ENCODE peak calls at places on chromosome 6, in five cellular contexts. One of them, this sample, is unnamed.

GRCh38 chr6:145345094-145345493 is 390.2 kb downstream of the EPM2A start:
- DNase-seq in omental fat pad: no peak
- DNase-seq in AG09309: no peak
- DNase-seq in CD4-positive, alpha-beta T cell: no peak
- DNase-seq in fibroblast of the aortic adventitia: no peak
- DNase-seq in this sample: no peak

GRCh38 chr6:165723326-165723725 is 60.3 kb upstream of the PDE10A start:
- DNase-seq in AG09309: no peak
- DNase-seq in omental fat pad: no peak
- DNase-seq in CD4-positive, alpha-beta T cell: no peak
- DNase-seq in fibroblast of the aortic adventitia: no peak
- DNase-seq in this sample: no peak

GRCh38 chr6:105667061-105667460 is 264.2 kb upstream of the PREP start:
- DNase-seq in AG09309: no peak
- DNase-seq in fibroblast of the aortic adventitia: no peak
- DNase-seq in omental fat pad: no peak
- DNase-seq in CD4-positive, alpha-beta T cell: no peak
- DNase-seq in this sample: no peak

GRCh38 chr6:161238076-161238869 is 35.6 kb downstream of the AGPAT4 start:
- DNase-seq in fibroblast of the aortic adventitia: peak; percentile 73
- DNase-seq in CD4-positive, alpha-beta T cell: no peak
- DNase-seq in omental fat pad: no peak
- DNase-seq in AG09309: peak; percentile 44
- DNase-seq in this sample: no peak

GRCh38 chr6:44253307-44254101 is 3.8 kb downstream of the SLC35B2 start:
- DNase-seq in CD4-positive, alpha-beta T cell: peak; percentile 41
- DNase-seq in AG09309: no peak
- DNase-seq in omental fat pad: no peak
- DNase-seq in fibroblast of the aortic adventitia: no peak
- DNase-seq in this sample: no peak

GRCh38 chr6:158154816-158155215 is 13.2 kb downstream of the SERAC1 start:
- DNase-seq in AG09309: no peak
- DNase-seq in CD4-positive, alpha-beta T cell: no peak
- DNase-seq in fibroblast of the aortic adventitia: no peak
- DNase-seq in omental fat pad: no peak
- DNase-seq in this sample: no peak

GRCh38 chr6:22929228-22929627 is 359.9 kb downstream of the HDGFL1 start:
- DNase-seq in CD4-positive, alpha-beta T cell: no peak
- DNase-seq in omental fat pad: no peak
- DNase-seq in AG09309: no peak
- DNase-seq in fibroblast of the aortic adventitia: peak; percentile 5
- DNase-seq in this sample: no peak

GRCh38 chr6:56699066-56699654 is 56.5 kb upstream of the DST start:
- DNase-seq in CD4-positive, alpha-beta T cell: no peak
- DNase-seq in omental fat pad: no peak
- DNase-seq in fibroblast of the aortic adventitia: peak; percentile 70
- DNase-seq in AG09309: no peak
- DNase-seq in this sample: no peak

GRCh38 chr6:27019651-27020552 is 227.6 kb upstream of the PRSS16 start:
- DNase-seq in CD4-positive, alpha-beta T cell: peak; percentile 4
- DNase-seq in omental fat pad: peak; percentile 41
- DNase-seq in fibroblast of the aortic adventitia: peak; percentile 94
- DNase-seq in AG09309: peak; percentile 47
- DNase-seq in this sample: peak; percentile 29

GRCh38 chr6:30311669-30312068 is 15.1 kb upstream of the TRIM39 start:
- DNase-seq in fibroblast of the aortic adventitia: no peak
- DNase-seq in AG09309: no peak
- DNase-seq in omental fat pad: no peak
- DNase-seq in CD4-positive, alpha-beta T cell: no peak
- DNase-seq in this sample: no peak

GRCh38 chr6:157471895-157472686 is 91.1 kb downstream of the ZDHHC14 start:
- DNase-seq in CD4-positive, alpha-beta T cell: no peak
- DNase-seq in omental fat pad: no peak
- DNase-seq in AG09309: no peak
- DNase-seq in fibroblast of the aortic adventitia: no peak
- DNase-seq in this sample: no peak

GRCh38 chr6:165365371-165365770 is 56.0 kb upstream of the C6orf118 start:
- DNase-seq in fibroblast of the aortic adventitia: no peak
- DNase-seq in AG09309: no peak
- DNase-seq in omental fat pad: no peak
- DNase-seq in CD4-positive, alpha-beta T cell: no peak
- DNase-seq in this sample: no peak

GRCh38 chr6:10535198-10535597 is 14.0 kb downstream of the GCNT2 start:
- DNase-seq in omental fat pad: no peak
- DNase-seq in fibroblast of the aortic adventitia: no peak
- DNase-seq in AG09309: no peak
- DNase-seq in CD4-positive, alpha-beta T cell: no peak
- DNase-seq in this sample: no peak

GRCh38 chr6:82589509-82590206 is 226.0 kb downstream of the TPBG start:
- DNase-seq in AG09309: peak; percentile 73
- DNase-seq in CD4-positive, alpha-beta T cell: no peak
- DNase-seq in omental fat pad: no peak
- DNase-seq in fibroblast of the aortic adventitia: peak; percentile 68
- DNase-seq in this sample: no peak
- TF ChIP-seq CTCF in AG09309: peak; percentile 35
- TF ChIP-seq CTCF in CD4-positive, alpha-beta T cell: no peak
- TF ChIP-seq CTCF in omental fat pad: no peak
- TF ChIP-seq CTCF in fibroblast of the aortic adventitia: peak; percentile 32
- TF ChIP-seq CTCF in this sample: peak; percentile 15

DNA sequence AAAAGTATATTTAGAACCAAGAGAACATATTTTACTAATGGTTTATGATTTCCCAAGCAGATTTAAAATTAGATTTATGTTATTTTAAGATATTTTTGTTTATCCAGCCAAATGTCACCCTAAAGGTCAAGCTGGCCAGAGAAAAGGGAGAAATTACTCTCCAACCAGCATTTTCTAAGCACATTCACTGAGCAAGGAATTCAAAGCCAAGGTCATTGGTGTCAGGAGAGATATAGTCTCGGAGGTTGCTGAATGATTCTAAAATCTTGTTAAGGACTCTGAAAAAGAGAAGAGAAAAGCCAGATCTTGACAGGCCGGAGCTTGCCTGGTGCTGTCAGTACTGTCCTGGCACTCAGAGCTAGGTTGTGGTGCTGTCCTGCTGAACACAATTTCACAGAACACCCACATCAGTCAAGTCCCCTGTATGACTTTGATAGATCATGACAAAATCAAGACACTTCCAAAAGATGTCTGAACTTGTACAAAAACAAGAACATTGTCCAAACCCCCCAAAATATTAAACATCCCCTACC is 222.3 kb upstream of the SMLR1 start:
- DNase-seq in omental fat pad: no peak
- DNase-seq in AG09309: no peak
- DNase-seq in fibroblast of the aortic adventitia: no peak
- DNase-seq in CD4-positive, alpha-beta T cell: no peak
- DNase-seq in this sample: no peak
- TF ChIP-seq CTCF in omental fat pad: no peak
- TF ChIP-seq CTCF in AG09309: no peak
- TF ChIP-seq CTCF in fibroblast of the aortic adventitia: no peak
- TF ChIP-seq CTCF in CD4-positive, alpha-beta T cell: no peak
- TF ChIP-seq CTCF in this sample: no peak

GRCh38 chr6:116393430-116393829 is 22.7 kb downstream of the DSE start:
- DNase-seq in fibroblast of the aortic adventitia: no peak
- DNase-seq in omental fat pad: no peak
- DNase-seq in AG09309: no peak
- DNase-seq in CD4-positive, alpha-beta T cell: no peak
- DNase-seq in this sample: no peak
- TF ChIP-seq CTCF in fibroblast of the aortic adventitia: peak; percentile 5
- TF ChIP-seq CTCF in omental fat pad: no peak
- TF ChIP-seq CTCF in AG09309: no peak
- TF ChIP-seq CTCF in CD4-positive, alpha-beta T cell: no peak
- TF ChIP-seq CTCF in this sample: no peak

DNA sequence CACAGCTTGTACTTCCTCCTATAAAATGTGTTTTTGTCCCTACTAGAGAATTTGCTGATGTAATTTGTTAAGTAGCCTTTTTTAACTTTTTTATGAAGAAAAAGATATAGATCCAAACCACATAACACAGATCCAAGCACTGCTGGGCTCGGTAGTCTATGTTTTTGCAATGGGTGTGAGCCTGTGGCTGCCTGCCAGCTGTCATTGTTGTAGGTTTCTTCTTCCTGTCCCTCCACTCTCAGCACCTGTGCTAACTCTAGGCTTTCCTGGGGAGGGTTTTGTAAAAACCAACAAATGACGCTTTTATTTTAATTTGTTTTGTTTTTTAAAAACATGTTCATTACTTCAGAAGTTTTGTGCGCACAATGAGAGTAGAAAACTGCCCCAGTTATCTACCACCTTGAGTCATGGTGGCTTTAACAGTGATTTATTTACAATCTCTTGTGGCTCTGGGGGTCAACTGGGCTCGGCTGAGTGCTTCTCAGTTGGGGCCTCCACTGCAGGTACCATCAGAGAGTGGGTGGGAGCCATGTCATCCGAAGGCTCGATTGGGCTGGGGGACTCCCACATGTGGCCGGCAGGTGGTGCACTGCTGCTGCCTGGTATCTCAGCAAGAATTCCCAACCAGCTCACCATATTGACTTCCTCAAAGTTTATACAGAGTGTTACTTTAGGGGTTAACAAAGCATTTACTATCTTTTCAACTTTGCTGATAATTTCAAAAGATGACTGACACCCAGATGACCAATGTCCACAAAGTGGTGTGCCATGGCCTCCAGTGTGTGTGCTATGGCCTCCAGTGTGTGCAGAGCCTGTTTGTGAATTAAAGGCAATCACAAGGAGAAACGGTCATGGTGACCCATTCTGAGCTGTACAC is 3.0 kb upstream of the CCR6 start:
- DNase-seq in CD4-positive, alpha-beta T cell: peak; percentile 40
- DNase-seq in omental fat pad: no peak
- DNase-seq in fibroblast of the aortic adventitia: no peak
- DNase-seq in AG09309: no peak
- DNase-seq in this sample: no peak
- TF ChIP-seq CTCF in CD4-positive, alpha-beta T cell: no peak
- TF ChIP-seq CTCF in omental fat pad: no peak
- TF ChIP-seq CTCF in fibroblast of the aortic adventitia: no peak
- TF ChIP-seq CTCF in AG09309: peak; percentile 8
- TF ChIP-seq CTCF in this sample: no peak

DNA sequence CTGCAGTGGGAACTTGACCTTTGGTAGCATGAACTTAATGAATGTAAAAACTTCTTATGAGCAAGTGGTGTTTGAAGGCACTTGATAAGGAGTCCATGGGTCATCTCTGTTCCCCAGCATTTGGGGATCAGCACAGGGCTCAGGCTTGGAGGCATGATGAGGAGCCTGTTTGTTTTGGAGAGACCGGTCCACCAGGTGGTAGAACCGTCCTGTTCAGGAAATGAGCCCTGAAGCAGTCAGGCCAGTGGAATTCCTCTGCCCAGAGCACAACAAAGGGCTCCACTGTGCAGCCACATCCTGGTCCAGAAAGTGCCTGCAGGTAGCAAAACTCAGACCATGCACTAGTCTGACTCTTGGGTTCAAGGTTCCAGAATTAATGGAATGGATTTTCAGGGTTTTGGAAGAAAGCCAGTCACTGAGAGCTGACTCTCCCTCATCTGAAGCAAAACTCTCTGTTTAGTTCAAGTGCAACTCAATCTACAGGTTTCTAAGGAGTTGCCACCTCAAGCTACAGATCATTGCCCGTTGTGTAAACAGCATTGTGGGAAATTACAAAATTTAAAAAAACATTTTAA is 52.3 kb upstream of the ADGRF1 start:
- DNase-seq in AG09309: no peak
- DNase-seq in CD4-positive, alpha-beta T cell: no peak
- DNase-seq in fibroblast of the aortic adventitia: peak; percentile 24
- DNase-seq in omental fat pad: no peak
- DNase-seq in this sample: no peak
- TF ChIP-seq CTCF in AG09309: no peak
- TF ChIP-seq CTCF in CD4-positive, alpha-beta T cell: no peak
- TF ChIP-seq CTCF in fibroblast of the aortic adventitia: no peak
- TF ChIP-seq CTCF in omental fat pad: no peak
- TF ChIP-seq CTCF in this sample: no peak